ENCODE peak calls at places on chromosomes 11 and 22, in six cellular contexts. V, G, Y, H, A and U are unnamed samples. For H3K4me1 and H3K9me3, the result is how much of the 10 kb centered on the place peaks cover.

GRCh38 chr11:34051349-34052035 is at the start of gene CAPRIN1:
- DNase-seq in G (peak), A (peak), Y (peak), V (peak), H (peak), U (peak)

GRCh38 chr22:31737932-31738331 is 12.0 kb downstream of the PRR14L start:
- DNase-seq in G (no peak), V (no peak), A (no peak), H (no peak), Y (no peak), U (no peak)

GRCh38 chr11:112795142-112795815 is 165.9 kb upstream of the NCAM1 start:
- DNase-seq in A (peak), Y (peak), G (no peak), H (no peak), V (peak), U (no peak)

GRCh38 chr11:72773291-72773690 is 20.6 kb downstream of the STARD10 start:
- DNase-seq in V (peak), Y (no peak), H (no peak), G (peak), A (peak), U (peak)

GRCh38 chr22:44204937-44205712 is 24.4 kb downstream of the PARVG start:
- DNase-seq in V (no peak), H (no peak), A (no peak), G (no peak), Y (no peak), U (no peak)

GRCh38 chr11:130999086-130999485 is 82.8 kb upstream of the SNX19 start:
- DNase-seq in H (no peak), A (peak), V (no peak), Y (no peak), G (no peak), U (no peak)

GRCh38 chr22:47367107-47367690 is 604.7 kb downstream of the TBC1D22A start:
- DNase-seq in G (no peak), Y (no peak), V (no peak), H (no peak), A (no peak), U (no peak)

GRCh38 chr22:19621372-19622060 is 92.8 kb upstream of the SEPTIN5 start:
- DNase-seq in V (no peak), Y (no peak), H (no peak), G (no peak), A (no peak), U (no peak)

GRCh38 chr11:118406599-118407166 is 5.3 kb downstream of the ATP5MG start:
- DNase-seq in Y (no peak), H (peak), A (peak), V (no peak), G (no peak), U (peak)

GRCh38 chr11:94117871-94118270 is 10.8 kb upstream of the PANX1 start:
- DNase-seq in Y (no peak), G (no peak), V (no peak), H (no peak), A (peak), U (no peak)

GRCh38 chr11:30501744-30502143 is 84.4 kb downstream of the MPPED2 start:
- DNase-seq in Y (no peak), V (no peak), H (no peak), G (peak), A (no peak), U (no peak)

GRCh38 chr11:95487391-95487790 is 256.4 kb upstream of the SESN3 start:
- DNase-seq in Y (no peak), H (no peak), G (no peak), A (peak), V (no peak), U (no peak)

GRCh38 chr22:46749682-46750529 is 11.9 kb upstream of the CERK start:
- DNase-seq in G (no peak), H (no peak), A (no peak), Y (no peak), V (no peak), U (no peak)

GRCh38 chr11:82992219-82992618 is 79.5 kb downstream of the RAB30 start:
- DNase-seq in G (no peak), Y (no peak), V (no peak), A (no peak), H (peak), U (no peak)

GRCh38 chr11:82994615-82995014 is 77.1 kb downstream of the RAB30 start:
- DNase-seq in G (no peak), Y (no peak), A (no peak), V (no peak), H (no peak), U (no peak)

GRCh38 chr11:82995754-82996398 is 75.8 kb downstream of the RAB30 start:
- DNase-seq in A (peak), H (no peak), G (no peak), V (no peak), Y (no peak), U (peak)

GRCh38 chr11:82996966-82997606 is 74.6 kb downstream of the RAB30 start:
- DNase-seq in A (peak), Y (no peak), H (no peak), G (no peak), V (no peak), U (no peak)

DNA sequence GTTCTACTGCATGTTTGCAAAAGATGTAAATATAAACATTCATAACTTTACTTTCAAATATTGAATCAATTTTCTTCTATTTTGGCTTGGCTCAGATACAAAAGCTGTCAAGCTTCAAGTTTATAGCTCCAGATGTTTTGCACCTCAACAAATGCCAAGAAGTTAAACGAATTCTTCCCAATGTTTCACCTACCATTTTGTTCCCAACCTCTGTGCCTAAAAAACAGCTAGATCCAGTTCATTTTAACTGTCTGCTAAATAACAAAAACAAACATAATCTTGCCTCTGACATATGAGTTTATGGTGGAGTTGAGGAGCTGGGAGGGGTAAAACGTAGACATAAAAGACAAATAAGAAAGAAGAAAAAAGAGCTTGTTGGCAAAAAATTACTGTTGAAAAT is 76.4 kb downstream of the RAB30 start:
- DNase-seq in A (no peak), V (no peak), Y (no peak), G (no peak), H (no peak), U (no peak)
- H3K4me3 ChIP-seq in A (no peak), V (no peak), Y (no peak), G (no peak), H (no peak), U (no peak)

GRCh38 chr11:76668362-76669155 is 2.0 kb downstream of the LRRC32 start:
- DNase-seq in A (no peak), H (no peak), Y (no peak), G (no peak), V (peak), U (no peak)
- H3K4me1 ChIP-seq in A (under half), H (under half), Y (half or more), G (half or more), V (under half), U (half or more)

GRCh38 chr22:49555526-49555925 is 272.1 kb downstream of the BRD1 start:
- DNase-seq in V (no peak), G (no peak), Y (no peak), A (no peak), H (no peak), U (no peak)
- H3K9me3 ChIP-seq in V (under half), G (under half), Y (under half), A (under half), H (under half), U (under half)

GRCh38 chr22:36383110-36383581 is 4.6 kb downstream of the MYH9 start:
- DNase-seq in G (no peak), H (no peak), Y (peak), A (peak), V (no peak), U (no peak)
- H3K4me3 ChIP-seq in G (peak), H (no peak), Y (peak), A (no peak), V (no peak), U (peak)

GRCh38 chr11:103680861-103681260 is 355.6 kb upstream of the DDI1 start:
- DNase-seq in G (no peak), A (no peak), Y (no peak), V (no peak), H (no peak), U (no peak)

GRCh38 chr11:103682318-103683184 is 353.9 kb upstream of the DDI1 start:
- DNase-seq in A (peak), V (peak), Y (peak), H (peak), G (peak), U (peak)

GRCh38 chr11:103681855-103682254 is 354.6 kb upstream of the DDI1 start:
- DNase-seq in H (no peak), A (no peak), Y (no peak), G (no peak), V (peak), U (no peak)

DNA sequence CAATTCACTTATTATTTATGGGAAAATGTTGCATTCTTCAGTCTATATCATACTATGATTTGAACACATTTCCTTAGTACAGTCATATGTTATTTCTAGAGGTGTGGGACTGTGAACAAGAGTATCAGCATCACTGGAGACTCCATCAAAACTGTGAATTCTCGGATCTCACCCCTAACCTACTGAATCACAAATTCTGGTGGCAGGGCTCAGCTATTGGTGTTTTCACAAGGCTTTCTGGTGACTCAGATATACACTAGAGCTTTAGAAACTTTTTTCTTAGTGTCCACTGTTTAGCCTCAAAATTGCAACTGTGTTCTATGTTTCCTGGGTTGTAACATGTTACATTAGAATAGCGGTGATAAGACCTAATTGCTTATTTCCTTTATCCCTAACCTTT is 352.9 kb upstream of the DDI1 start:
- DNase-seq in A (peak), H (no peak), G (no peak), V (no peak), Y (no peak), U (no peak)
- H3K4me1 ChIP-seq in A (under half), H (under half), G (under half), V (under half), Y (under half), U (under half)

DNA sequence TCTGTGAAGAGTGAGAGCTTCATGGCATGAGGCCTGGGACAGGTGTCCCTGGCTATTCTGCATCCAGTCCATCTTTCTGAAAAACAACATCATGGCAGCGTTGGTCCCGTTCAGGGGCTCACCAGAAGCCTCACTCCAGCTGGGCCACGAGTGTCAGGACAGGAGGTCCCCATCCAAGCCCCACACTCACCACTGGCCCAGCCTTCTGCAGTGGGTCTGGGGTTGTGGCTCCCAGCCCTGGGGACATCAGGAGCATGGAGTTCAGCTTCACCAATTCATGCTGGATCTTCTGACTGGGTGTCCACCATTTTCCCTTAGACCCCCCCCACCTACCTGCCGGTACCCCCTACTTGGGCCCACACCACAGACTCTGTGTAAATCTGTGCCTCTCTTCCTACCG is 400.3 kb downstream of the BRD1 start:
- DNase-seq in G (no peak), Y (no peak), V (no peak), A (no peak), H (no peak), U (no peak)
- H3K9me3 ChIP-seq in G (under half), Y (under half), V (under half), A (under half), H (under half), U (under half)

GRCh38 chr11:78385205-78385604 is 32.4 kb downstream of the GAB2 start:
- DNase-seq in Y (no peak), H (no peak), A (no peak), G (no peak), V (no peak), U (no peak)

GRCh38 chr11:78384231-78384630 is 33.4 kb downstream of the GAB2 start:
- DNase-seq in A (no peak), G (no peak), V (no peak), Y (no peak), H (no peak), U (no peak)

GRCh38 chr11:78380615-78381029 is 37.0 kb downstream of the GAB2 start:
- DNase-seq in A (peak), Y (no peak), H (no peak), V (no peak), G (no peak), U (no peak)

GRCh38 chr11:78379039-78379670 is 38.5 kb downstream of the GAB2 start:
- DNase-seq in V (no peak), H (no peak), A (no peak), G (no peak), Y (no peak), U (no peak)

DNA sequence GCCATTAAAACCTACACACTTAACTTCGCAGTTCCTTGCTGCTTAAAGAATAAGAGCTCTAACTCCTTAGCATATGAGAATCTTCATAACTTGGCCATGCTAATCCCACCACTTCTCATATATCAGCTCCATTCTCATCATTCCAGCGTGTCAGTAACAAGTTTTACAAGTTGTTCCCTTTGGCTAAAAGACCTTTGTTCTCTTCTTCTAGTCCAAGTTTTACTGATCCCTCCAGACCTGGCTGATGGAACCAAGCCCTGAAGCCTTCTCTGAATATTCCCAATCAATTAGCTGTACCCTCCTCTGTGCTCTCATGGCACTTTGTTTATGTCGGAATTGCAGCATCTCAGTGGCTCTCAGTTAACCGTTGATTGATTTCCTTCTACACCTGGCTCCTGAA is 35.8 kb downstream of the GAB2 start:
- DNase-seq in A (no peak), V (no peak), H (no peak), G (no peak), Y (no peak), U (no peak)
- H3K4me3 ChIP-seq in A (no peak), V (no peak), H (no peak), G (no peak), Y (no peak), U (no peak)

GRCh38 chr22:49953680-49954344 is 6.8 kb upstream of the PIM3 start:
- DNase-seq in V (no peak), Y (no peak), A (no peak), G (peak), H (no peak), U (no peak)
- H3K4me1 ChIP-seq in V (under half), Y (under half), A (under half), G (half or more), H (under half), U (under half)

GRCh38 chr22:50034126-50035081 is 21.8 kb upstream of the IL17REL start:
- DNase-seq in A (no peak), H (no peak), Y (no peak), G (no peak), V (no peak), U (no peak)
- H3K9me3 ChIP-seq in A (under half), H (under half), Y (under half), G (under half), V (under half), U (under half)

GRCh38 chr11:32949739-32950138 is 57.1 kb downstream of the QSER1 start:
- DNase-seq in G (no peak), H (no peak), V (no peak), A (no peak), Y (no peak), U (no peak)

GRCh38 chr11:32947985-32948384 is 55.4 kb downstream of the QSER1 start:
- DNase-seq in H (no peak), A (no peak), G (no peak), Y (no peak), V (no peak), U (no peak)

DNA sequence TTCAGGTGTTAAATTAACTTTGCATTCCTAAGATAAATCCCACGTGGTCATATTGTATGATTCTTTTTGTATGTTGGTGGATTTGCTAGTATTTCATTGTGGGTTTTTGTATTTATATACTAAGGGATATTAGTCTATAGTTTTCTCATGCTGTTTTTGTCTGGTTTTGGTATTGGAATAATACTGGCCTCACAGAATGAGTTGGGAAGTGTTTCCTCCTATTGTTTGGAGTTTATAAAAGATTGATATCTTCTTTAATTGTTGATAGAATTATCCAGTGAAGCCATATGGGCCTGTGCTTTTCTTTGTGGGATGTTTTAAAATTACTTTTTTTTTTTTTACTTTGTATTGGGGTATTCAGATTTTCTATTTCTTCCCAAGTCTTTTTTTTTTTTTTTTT is 59.8 kb downstream of the QSER1 start:
- DNase-seq in A (no peak), G (no peak), Y (no peak), H (no peak), V (no peak), U (no peak)
- H3K4me3 ChIP-seq in A (no peak), G (no peak), Y (no peak), H (no peak), V (no peak), U (no peak)